ENCODE peak calls at places on chromosomes 2 and 18, in nine cellular contexts. I, N, O, P, Y, K, F, V and H are unnamed samples.

GRCh38 chr2:8407332-8407731 is 274.5 kb upstream of the ID2 start:
- DNase-seq in I (no peak), N (no peak), O (no peak), P (no peak), Y (no peak), K (no peak), F (no peak), V (no peak), H (no peak)

GRCh38 chr2:62716768-62717167 is 11.3 kb downstream of the EHBP1 start:
- DNase-seq in I (no peak), N (no peak), O (no peak), P (no peak), Y (no peak), K (no peak), F (no peak), V (no peak), H (no peak)

GRCh38 chr18:711693-712400 is 583 bp downstream of the ENOSF1 start:
- DNase-seq in I (peak), N (peak), O (peak), P (peak), Y (peak), K (peak), F (peak), V (peak), H (peak)

GRCh38 chr2:151973901-151974199 is 125.0 kb downstream of the CACNB4 start:
- DNase-seq in I (no peak), N (no peak), O (no peak), P (no peak), Y (peak), K (peak), F (no peak), V (no peak), H (peak)

GRCh38 chr2:219803294-219803693 is 175.9 kb downstream of the SLC4A3 start:
- DNase-seq in I (no peak), N (no peak), O (no peak), P (no peak), Y (no peak), K (peak), F (no peak), V (no peak), H (peak)

GRCh38 chr2:36438454-36438977 is 82.9 kb downstream of the CRIM1 start:
- DNase-seq in I (no peak), N (no peak), O (no peak), P (no peak), Y (peak), K (peak), F (peak), V (no peak), H (peak)

GRCh38 chr2:212595036-212595654 is 56.5 kb upstream of the ERBB4 start:
- DNase-seq in I (no peak), N (no peak), O (no peak), P (no peak), Y (no peak), K (peak), F (peak), V (no peak), H (peak)

GRCh38 chr18:60007641-60008040 is 107.8 kb downstream of the PMAIP1 start:
- DNase-seq in I (no peak), N (no peak), O (no peak), P (no peak), Y (no peak), K (no peak), F (no peak), V (no peak), H (no peak)

GRCh38 chr2:36177282-36177681 is 178.3 kb upstream of the CRIM1 start:
- DNase-seq in I (no peak), N (no peak), O (no peak), P (no peak), Y (no peak), K (no peak), F (no peak), V (no peak), H (peak)

GRCh38 chr2:105790467-105791118 is 45.9 kb downstream of the NCK2 start:
- DNase-seq in I (no peak), N (no peak), O (no peak), P (no peak), Y (peak), K (no peak), F (no peak), V (no peak), H (peak)

GRCh38 chr2:112869258-112869842 is 32.8 kb upstream of the IL1B start:
- DNase-seq in I (no peak), N (no peak), O (no peak), P (no peak), Y (peak), K (peak), F (peak), V (peak), H (peak)

GRCh38 chr2:162333968-162334367 is 10.0 kb upstream of the GCA start:
- DNase-seq in I (no peak), N (no peak), O (no peak), P (no peak), Y (peak), K (peak), F (peak), V (no peak), H (peak)

GRCh38 chr18:57185434-57185833 is 38.5 kb downstream of the BOD1L2 start:
- DNase-seq in I (no peak), N (no peak), O (no peak), P (no peak), Y (no peak), K (no peak), F (no peak), V (no peak), H (no peak)

GRCh38 chr2:74373189-74373588 is 6.9 kb downstream of the DCTN1 start:
- DNase-seq in I (no peak), N (no peak), O (peak), P (no peak), Y (peak), K (peak), F (peak), V (peak), H (peak)

GRCh38 chr18:69617408-69617807 is 216.7 kb downstream of the DOK6 start:
- DNase-seq in I (no peak), N (no peak), O (no peak), P (no peak), Y (no peak), K (no peak), F (no peak), V (no peak), H (no peak)

DNA sequence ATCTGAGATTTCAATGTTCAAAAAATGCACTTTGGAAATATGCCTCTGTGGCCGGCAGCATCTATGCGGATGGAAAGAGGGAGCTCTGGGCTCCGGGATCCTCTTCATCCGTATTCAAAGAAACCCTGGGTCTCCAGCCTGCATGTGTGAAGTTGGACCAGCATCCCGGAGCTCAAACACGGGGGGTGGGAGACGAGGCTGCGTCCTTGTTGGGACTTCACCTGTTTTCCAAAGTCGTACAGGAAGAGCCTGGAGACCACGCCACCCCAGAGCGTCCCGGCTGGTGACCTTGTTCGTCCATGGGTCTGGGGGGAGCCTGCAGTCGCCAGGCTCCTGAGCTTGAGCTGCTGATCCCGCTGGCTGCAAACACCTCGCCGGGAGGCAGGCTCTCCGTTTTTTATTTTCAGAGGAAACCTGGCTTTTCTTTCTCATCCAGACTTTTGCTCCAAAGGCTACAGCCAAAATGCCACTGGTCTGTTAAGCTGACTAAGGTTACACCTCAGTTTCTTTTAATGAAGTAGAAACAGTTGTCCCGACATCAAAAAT is 77.4 kb downstream of the PTGR3 start:
- DNase-seq in I (no peak), N (no peak), O (no peak), P (no peak), Y (no peak), K (no peak), F (no peak), V (no peak), H (no peak)
- H3K4me3 ChIP-seq in I (no peak), N (peak), O (no peak), P (no peak), Y (no peak), K (peak), F (no peak), V (no peak), H (no peak)

DNA sequence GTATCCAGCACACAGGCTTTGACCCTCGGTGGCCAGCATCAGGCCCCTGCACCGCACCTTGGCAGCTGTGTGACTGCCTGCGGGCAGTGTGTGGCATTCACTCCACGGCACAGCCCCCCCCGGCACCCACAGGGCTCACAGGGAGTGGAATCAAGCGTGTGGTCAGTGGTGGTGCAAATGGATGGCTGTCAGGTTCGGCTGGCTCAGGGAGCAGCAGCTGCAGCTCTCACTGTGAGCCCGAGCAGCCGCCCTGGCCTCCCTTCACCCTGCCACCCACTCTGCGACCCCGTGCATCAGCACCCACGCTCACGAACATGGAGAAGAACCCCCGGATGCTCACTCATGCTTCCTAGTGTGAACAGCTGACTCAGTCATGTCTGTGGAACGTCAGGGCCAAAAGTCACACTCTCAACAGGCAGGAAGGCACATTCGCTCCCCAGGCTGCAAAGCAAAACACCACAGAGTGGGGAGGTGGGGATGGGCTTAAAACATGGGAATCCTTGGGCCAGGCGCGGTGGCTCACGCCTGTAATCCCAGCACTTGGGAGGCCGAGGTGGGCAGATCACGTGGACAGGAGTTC is 41.5 kb upstream of the GPC1 start:
- DNase-seq in I (peak), N (no peak), O (no peak), P (no peak), Y (no peak), K (no peak), F (no peak), V (no peak), H (no peak)
- H3K4me3 ChIP-seq in I (no peak), N (no peak), O (no peak), P (no peak), Y (no peak), K (no peak), F (no peak), V (no peak), H (no peak)

DNA sequence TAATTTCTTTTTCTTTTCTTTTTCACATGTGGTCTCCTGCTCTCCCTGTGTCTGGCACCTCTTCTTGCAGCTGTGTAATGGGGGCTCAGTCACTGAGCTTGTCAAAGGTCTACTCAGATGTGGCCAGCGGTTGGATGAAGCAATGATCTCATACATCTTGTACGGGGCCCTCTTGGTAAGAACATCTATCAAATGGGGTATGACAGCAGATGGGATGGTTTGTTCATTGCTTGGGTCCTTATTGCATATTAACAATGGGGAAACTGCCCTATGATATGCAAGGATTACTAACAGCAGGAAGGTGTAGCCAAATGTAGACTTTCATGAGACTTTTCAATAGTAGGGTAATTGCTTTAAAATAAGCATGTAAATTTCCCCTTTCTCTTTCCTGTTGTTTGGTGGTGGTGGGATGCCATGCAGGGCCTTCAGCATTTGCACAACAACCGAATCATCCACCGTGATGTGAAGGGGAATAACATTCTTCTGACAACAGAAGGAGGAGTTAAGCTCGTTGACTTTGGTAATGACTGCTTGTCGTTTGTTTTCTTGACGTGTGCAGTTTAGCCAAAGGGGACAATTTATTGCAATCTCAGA is 36.5 kb downstream of the MYO3B start:
- DNase-seq in I (no peak), N (no peak), O (no peak), P (no peak), Y (no peak), K (no peak), F (no peak), V (no peak), H (no peak)
- H3K4me3 ChIP-seq in I (no peak), N (no peak), O (no peak), P (no peak), Y (no peak), K (no peak), F (no peak), V (no peak), H (no peak)

GRCh38 chr18:55419939-55420664 is 167.9 kb downstream of the TCF4 start:
- DNase-seq in I (no peak), N (no peak), O (no peak), P (no peak), Y (no peak), K (peak), F (no peak), V (no peak), H (peak)

GRCh38 chr18:55420665-55420964 is 167.4 kb downstream of the TCF4 start:
- DNase-seq in I (no peak), N (no peak), O (no peak), P (no peak), Y (no peak), K (no peak), F (no peak), V (no peak), H (peak)

GRCh38 chr18:55421612-55422381 is 166.2 kb downstream of the TCF4 start:
- DNase-seq in I (no peak), N (no peak), O (peak), P (no peak), Y (no peak), K (peak), F (no peak), V (no peak), H (peak)

GRCh38 chr18:55420977-55421611 is 166.9 kb downstream of the TCF4 start:
- DNase-seq in I (no peak), N (no peak), O (no peak), P (no peak), Y (no peak), K (no peak), F (no peak), V (no peak), H (no peak)

DNA sequence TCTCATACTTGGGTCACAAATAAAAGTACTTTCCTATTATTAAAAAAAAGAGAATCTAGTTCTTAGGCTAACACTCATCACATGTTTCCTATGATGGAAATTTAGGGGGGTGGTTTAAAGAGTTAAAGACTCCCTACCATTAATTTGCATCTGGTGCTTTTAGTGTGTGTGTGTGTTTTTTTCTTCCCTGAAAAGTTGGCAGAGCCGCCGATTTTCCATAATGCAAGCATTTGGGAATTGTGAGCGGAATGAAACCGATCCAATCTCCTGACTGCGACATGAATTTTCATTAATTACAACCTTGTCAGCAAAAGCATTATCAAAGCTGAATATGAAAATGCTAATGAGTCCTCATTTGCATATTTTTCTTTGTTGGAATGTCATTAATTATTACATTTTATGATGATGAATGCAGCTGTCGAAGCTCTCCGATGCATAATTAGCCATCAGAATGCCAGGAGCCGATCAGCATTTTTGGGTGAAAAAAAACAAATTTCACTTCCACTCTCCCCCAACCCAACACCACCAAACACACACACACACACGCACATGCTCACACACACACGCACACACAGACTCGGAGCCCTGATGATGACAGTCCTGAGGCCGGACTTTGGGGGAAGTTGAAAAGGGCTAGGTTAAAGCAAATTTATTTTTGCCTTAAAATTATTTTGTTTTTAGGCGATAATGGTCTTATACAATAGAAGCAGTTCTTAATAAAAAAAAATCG is 165.4 kb downstream of the TCF4 start:
- DNase-seq in I (peak), N (peak), O (peak), P (no peak), Y (no peak), K (peak), F (no peak), V (no peak), H (no peak)
- H3K4me3 ChIP-seq in I (peak), N (peak), O (peak), P (no peak), Y (no peak), K (peak), F (no peak), V (peak), H (peak)

GRCh38 chr18:58195278-58195721 is 151.3 kb downstream of the NEDD4L start:
- DNase-seq in I (peak), N (peak), O (no peak), P (peak), Y (peak), K (no peak), F (no peak), V (peak), H (peak)
- H3K4me3 ChIP-seq in I (peak), N (peak), O (peak), P (no peak), Y (peak), K (peak), F (no peak), V (peak), H (peak)

GRCh38 chr2:20634430-20635095 is 16.3 kb downstream of the HS1BP3 start:
- DNase-seq in I (peak), N (no peak), O (no peak), P (no peak), Y (no peak), K (peak), F (no peak), V (peak), H (peak)

GRCh38 chr2:20637147-20637546 is 13.8 kb downstream of the HS1BP3 start:
- DNase-seq in I (peak), N (no peak), O (no peak), P (no peak), Y (no peak), K (no peak), F (no peak), V (no peak), H (no peak)

GRCh38 chr2:20638014-20638413 is 12.9 kb downstream of the HS1BP3 start:
- DNase-seq in I (no peak), N (no peak), O (no peak), P (no peak), Y (no peak), K (no peak), F (no peak), V (no peak), H (no peak)

GRCh38 chr2:20635096-20635475 is 15.8 kb downstream of the HS1BP3 start:
- DNase-seq in I (no peak), N (no peak), O (no peak), P (no peak), Y (no peak), K (no peak), F (no peak), V (peak), H (no peak)

DNA sequence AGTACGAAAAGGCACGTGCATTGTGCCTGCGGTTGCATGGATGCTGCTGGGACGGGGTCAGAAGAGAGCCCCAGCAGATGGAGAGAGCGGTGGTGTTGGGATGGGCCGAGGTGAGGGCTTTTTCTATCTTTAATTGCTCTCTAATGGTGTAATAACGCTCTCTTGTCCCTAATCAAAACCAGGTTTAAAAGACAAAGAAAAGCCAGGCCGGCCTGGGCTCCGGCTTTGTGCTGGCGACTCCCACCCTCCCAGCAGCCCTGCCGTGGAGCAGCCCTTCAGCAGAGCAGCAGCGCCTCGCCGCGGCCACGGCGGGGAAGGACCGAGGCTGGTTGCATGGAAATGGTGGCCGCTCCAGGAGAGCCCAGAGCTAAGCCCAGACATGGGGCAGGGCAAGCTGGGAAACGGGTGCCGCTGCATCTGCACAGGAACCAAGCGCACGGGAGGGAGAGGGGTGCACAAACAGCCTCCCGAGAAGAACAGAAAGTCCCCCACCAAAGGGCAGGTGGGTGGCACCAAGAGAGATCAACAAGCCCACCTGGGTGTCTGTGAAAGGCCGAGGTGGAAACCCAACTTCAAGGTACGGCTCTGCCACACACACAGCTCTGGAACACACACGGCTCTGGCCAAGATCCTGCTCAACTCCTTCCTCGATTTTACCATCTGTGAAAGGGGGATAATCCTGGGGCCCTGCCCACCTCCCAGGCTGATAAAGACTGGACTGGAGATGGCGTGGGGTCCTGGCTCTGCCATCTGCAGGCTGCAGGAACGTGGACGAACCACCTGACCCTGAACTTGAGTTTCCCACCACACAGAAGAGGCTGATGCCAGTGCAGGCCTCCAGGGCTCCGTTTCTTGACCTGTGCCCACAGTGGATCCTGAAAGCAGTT is 15.0 kb downstream of the HS1BP3 start:
- DNase-seq in I (peak), N (peak), O (peak), P (peak), Y (peak), K (peak), F (peak), V (peak), H (peak)
- H3K4me3 ChIP-seq in I (no peak), N (no peak), O (no peak), P (no peak), Y (no peak), K (peak), F (no peak), V (no peak), H (no peak)